ENCODE peak calls at places on chromosomes 5 and 9, in four cellular contexts. V, S, J and P are unnamed samples.

GRCh38 chr9:111917201-111917600 is 20.6 kb downstream of the UGCG start:
- DNase-seq in V (no peak), S (no peak), J (no peak), P (no peak)

GRCh38 chr9:79574716-79575242 is 3.0 kb downstream of the TLE4 start:
- DNase-seq in V (no peak), S (no peak), J (no peak), P (no peak)

GRCh38 chr9:5459289-5459829 is 9.0 kb downstream of the CD274 start:
- DNase-seq in V (no peak), S (no peak), J (no peak), P (no peak)

GRCh38 chr5:176187276-176188062 is 50.8 kb upstream of the SIMC1 start:
- DNase-seq in V (no peak), S (no peak), J (no peak), P (no peak)

GRCh38 chr9:70257991-70258691 is 637 bp upstream of the SMC5 start:
- DNase-seq in V (no peak), S (peak), J (peak), P (no peak)

GRCh38 chr5:176611435-176611834 is 1.5 kb upstream of the GPRIN1 start:
- DNase-seq in V (peak), S (peak), J (peak), P (peak)

GRCh38 chr5:126857472-126858410 is 80.8 kb downstream of the LMNB1 start:
- DNase-seq in V (no peak), S (no peak), J (no peak), P (peak)

GRCh38 chr5:132134384-132134783 is 60.8 kb downstream of the CSF2 start:
- DNase-seq in V (no peak), S (peak), J (peak), P (no peak)

GRCh38 chr9:79196606-79197005 is 375.2 kb upstream of the TLE4 start:
- DNase-seq in V (peak), S (no peak), J (no peak), P (no peak)

GRCh38 chr5:172322028-172322965 is 38.7 kb upstream of the UBTD2 start:
- DNase-seq in V (no peak), S (no peak), J (no peak), P (no peak)

GRCh38 chr9:100498592-100498991 is 25.6 kb downstream of the TMEFF1 start:
- DNase-seq in V (no peak), S (no peak), J (no peak), P (no peak)

GRCh38 chr9:75912951-75913350 is 22.5 kb downstream of the PCSK5 start:
- DNase-seq in V (no peak), S (no peak), J (no peak), P (no peak)

GRCh38 chr5:98397081-98397480 is 376.4 kb upstream of the RGMB start:
- DNase-seq in V (peak), S (no peak), J (peak), P (peak)

GRCh38 chr5:181153814-181154213 is 6.4 kb downstream of the OR2V2 start:
- DNase-seq in V (no peak), S (no peak), J (no peak), P (no peak)

GRCh38 chr5:178074266-178074952 is 38.9 kb upstream of the N4BP3 start:
- DNase-seq in V (no peak), S (no peak), J (no peak), P (no peak)

GRCh38 chr5:157820593-157821252 is 38.2 kb downstream of the CLINT1 start:
- DNase-seq in V (no peak), S (no peak), J (peak), P (no peak)

GRCh38 chr5:42586625-42587024 is 163.4 kb downstream of the GHR start:
- DNase-seq in V (no peak), S (no peak), J (no peak), P (no peak)

GRCh38 chr9:73683862-73684591 is 532.4 kb downstream of the ANXA1 start:
- DNase-seq in V (no peak), S (no peak), J (peak), P (no peak)